ENCODE peak calls at places on chromosomes 16 and 17, in seven cellular contexts. N is NCI-H2029; K is stimulated activated naive CD4-positive, alpha-beta T cell; T is cardiac fibroblast; G is NCI-H1105 treated with DMSO at 0.1 percent for 48 hours; A is HFFc6; P is activated CD4-positive, CD25-positive, alpha-beta regulatory T cell treated with anti-CD3 and anti-CD28 coated beads, Interleukin-2, amount 50 U/mL, for 16 hours. Q is an unnamed sample.

GRCh38 chr16:65123846-65124513 is 2.1 kb upstream of the CDH11 start:
- DNase-seq in G (no peak), N (no peak), K (no peak), A (no peak), P (no peak), T (no peak), Q (no peak)

GRCh38 chr17:41338961-41339485 is 11.6 kb downstream of the KRT33A start:
- DNase-seq in T (peak), N (no peak), A (peak), K (peak), P (no peak), G (peak), Q (peak)

GRCh38 chr16:86298166-86299131 is 211.9 kb upstream of the FOXF1 start:
- DNase-seq in A (peak), P (no peak), K (no peak), G (no peak), T (peak), N (no peak), Q (no peak)

GRCh38 chr17:80632046-80632581 is 87.5 kb downstream of the RPTOR start:
- DNase-seq in P (no peak), K (no peak), T (no peak), N (no peak), A (no peak), G (no peak), Q (no peak)

GRCh38 chr17:32696426-32696825 is 180.5 kb downstream of the MYO1D start:
- DNase-seq in P (no peak), G (no peak), N (no peak), A (no peak), K (no peak), T (no peak), Q (no peak)

GRCh38 chr16:48049832-48050231 is 106.0 kb downstream of the ABCC12 start:
- DNase-seq in N (no peak), A (no peak), G (no peak), P (no peak), K (no peak), T (no peak), Q (no peak)

GRCh38 chr17:73363788-73364522 is 52.2 kb upstream of the CDC42EP4 start:
- DNase-seq in G (no peak), N (no peak), P (no peak), T (no peak), K (no peak), A (no peak), Q (no peak)

GRCh38 chr16:58464047-58464915 is 35.7 kb upstream of the NDRG4 start:
- DNase-seq in K (no peak), P (no peak), N (no peak), T (no peak), G (no peak), A (no peak), Q (no peak)

GRCh38 chr17:71039391-71039790 is 870.1 kb downstream of the KCNJ2 start:
- DNase-seq in K (no peak), P (no peak), T (no peak), N (no peak), G (no peak), A (no peak), Q (no peak)

GRCh38 chr17:28057731-28058246 is 15.3 kb downstream of the NLK start:
- DNase-seq in N (no peak), G (no peak), A (peak), P (no peak), T (peak), K (no peak), Q (peak)

GRCh38 chr17:14095202-14095601 is 25.9 kb downstream of the COX10 start:
- DNase-seq in P (no peak), A (no peak), G (no peak), K (no peak), T (no peak), N (no peak), Q (no peak)

GRCh38 chr17:48596735-48597491 is 3.3 kb upstream of the HOXB5 start:
- DNase-seq in N (peak), T (no peak), G (no peak), K (no peak), A (no peak), P (no peak), Q (no peak)

GRCh38 chr17:1197379-1197778 is 17.6 kb upstream of the ABR start:
- DNase-seq in T (peak), N (no peak), P (no peak), A (no peak), K (no peak), G (no peak), Q (peak)

GRCh38 chr17:42414782-42415409 is 8.2 kb downstream of the CAVIN1 start:
- DNase-seq in G (no peak), T (no peak), K (peak), P (peak), A (no peak), N (no peak), Q (no peak)

GRCh38 chr16:78756189-78756661 is 656.8 kb downstream of the WWOX start:
- DNase-seq in G (no peak), K (no peak), P (no peak), T (no peak), N (no peak), A (no peak), Q (no peak)

GRCh38 chr17:68707032-68707431 is 105.9 kb upstream of the FAM20A start:
- DNase-seq in N (no peak), K (no peak), G (no peak), A (peak), T (peak), P (no peak), Q (no peak)

GRCh38 chr16:30949655-30950515 is 1.0 kb downstream of the ORAI3 start:
- DNase-seq in P (no peak), T (peak), K (peak), N (no peak), A (peak), G (no peak), Q (peak)

GRCh38 chr17:28612936-28613872 is 781 bp downstream of the RSKR start:
- DNase-seq in K (peak), T (peak), A (no peak), P (peak), N (no peak), G (peak), Q (peak)

GRCh38 chr16:14416184-14416583 is 213.9 kb downstream of the PARN start:
- DNase-seq in T (no peak), K (no peak), G (no peak), P (no peak), A (no peak), N (no peak), Q (no peak)

GRCh38 chr17:68771867-68772515 is 170.8 kb upstream of the FAM20A start:
- DNase-seq in T (peak), N (no peak), K (no peak), G (peak), A (peak), P (no peak), Q (peak)

GRCh38 chr17:45106582-45106981 is 25.7 kb downstream of the PLCD3 start:
- DNase-seq in A (no peak), P (no peak), T (no peak), N (no peak), G (no peak), K (no peak), Q (no peak)

GRCh38 chr16:85602831-85603755 is 10.0 kb upstream of the GSE1 start:
- DNase-seq in K (no peak), P (no peak), A (no peak), T (no peak), N (peak), G (peak), Q (no peak)

GRCh38 chr16:58339452-58339938 is 44.7 kb upstream of the PRSS54 start:
- DNase-seq in A (peak), P (no peak), N (no peak), K (no peak), T (peak), G (peak), Q (peak)

GRCh38 chr17:18247613-18248001 is 10.9 kb downstream of the FLII start:
- DNase-seq in N (no peak), P (no peak), G (no peak), A (no peak), T (no peak), K (no peak), Q (no peak)

GRCh38 chr16:48831081-48831722 is 221.2 kb upstream of the N4BP1 start:
- DNase-seq in P (no peak), T (no peak), K (no peak), G (no peak), A (no peak), N (no peak), Q (no peak)

GRCh38 chr17:47708864-47709541 is 15.0 kb downstream of the TBKBP1 start:
- DNase-seq in A (no peak), P (no peak), G (no peak), N (no peak), T (peak), K (no peak), Q (no peak)

GRCh38 chr16:17290237-17290636 is 180.5 kb downstream of the XYLT1 start:
- DNase-seq in K (no peak), P (no peak), G (no peak), A (no peak), N (no peak), T (no peak), Q (no peak)

GRCh38 chr16:27110524-27110896 is 43.8 kb downstream of the C16orf82 start:
- DNase-seq in P (no peak), G (no peak), A (no peak), T (no peak), N (no peak), K (no peak), Q (no peak)

GRCh38 chr17:70099884-70100283 is 24.9 kb downstream of the KCNJ16 start:
- DNase-seq in K (no peak), P (no peak), N (no peak), G (no peak), A (no peak), T (no peak), Q (no peak)

GRCh38 chr17:38578641-38579480 is 26.9 kb downstream of the SRCIN1 start:
- DNase-seq in K (no peak), T (no peak), G (no peak), N (no peak), A (no peak), P (no peak), Q (no peak)

GRCh38 chr16:71895679-71896385 is 501 bp downstream of the IST1 start:
- DNase-seq in P (no peak), T (peak), A (peak), G (no peak), N (no peak), K (no peak), Q (peak)

GRCh38 chr16:74738816-74739215 is 35.8 kb downstream of the FA2H start:
- DNase-seq in G (no peak), T (no peak), A (no peak), K (no peak), N (no peak), P (no peak), Q (no peak)

GRCh38 chr17:6314311-6314710 is 120.6 kb downstream of the AIPL1 start:
- DNase-seq in N (no peak), A (no peak), P (no peak), K (no peak), G (no peak), T (no peak), Q (no peak)

Q was measured in renal cortical epithelial cell.